ENCODE peak calls at places on chromosomes 11 and 22, in four cellular contexts. X is left ventricle myocardium inferior, W is sigmoid colon, B is cardiac fibroblast. I is an unnamed sample.

GRCh38 chr11:3835752-3836151 is 5.0 kb downstream of the RHOG start:
- DNase-seq in X (peak), W (no peak), B (no peak), I (no peak)

GRCh38 chr11:35275808-35276170 is 136.8 kb downstream of the CD44 start:
- DNase-seq in X (no peak), B (no peak), W (no peak), I (no peak)

GRCh38 chr11:81497202-81497804 is 1236.4 kb downstream of the FAM181B start:
- DNase-seq in W (no peak), B (peak), X (no peak), I (no peak)

GRCh38 chr22:35622132-35622913 is 5.2 kb upstream of the MB start:
- DNase-seq in W (peak), X (peak), B (no peak), I (no peak)

GRCh38 chr11:130631119-130631518 is 182.7 kb downstream of the ADAMTS15 start:
- DNase-seq in B (peak), X (no peak), W (no peak), I (no peak)

GRCh38 chr22:43110927-43111623 is 525 bp downstream of the BIK start:
- DNase-seq in W (no peak), B (no peak), X (no peak), I (no peak)

GRCh38 chr11:80365315-80365714 is 924.5 kb upstream of the TENM4 start:
- DNase-seq in X (no peak), W (no peak), B (no peak), I (no peak)

GRCh38 chr22:50671641-50672040 is 982 bp upstream of the SHANK3 start:
- DNase-seq in B (no peak), W (no peak), X (no peak), I (no peak)

GRCh38 chr11:12008790-12009616 is 577 bp upstream of the DKK3 start:
- DNase-seq in X (peak), B (peak), W (peak), I (no peak)

GRCh38 chr11:13062115-13062514 is 53.0 kb downstream of the RASSF10 start:
- DNase-seq in X (no peak), B (no peak), W (no peak), I (no peak)

GRCh38 chr11:27722117-27722844 is 22.0 kb upstream of the BDNF start:
- DNase-seq in W (no peak), B (peak), X (no peak), I (no peak)

GRCh38 chr11:113082501-113082900 is 121.3 kb downstream of the NCAM1 start:
- DNase-seq in X (no peak), W (no peak), B (no peak), I (no peak)

GRCh38 chr11:130527648-130528300 is 79.3 kb downstream of the ADAMTS15 start:
- DNase-seq in B (peak), W (no peak), X (peak), I (no peak)

GRCh38 chr22:37519268-37520195 is at the start of gene CARD10:
- DNase-seq in B (peak), W (no peak), X (peak), I (no peak)

GRCh38 chr11:86818466-86819282 is 18.3 kb downstream of the PRSS23 start:
- DNase-seq in W (no peak), X (no peak), B (peak), I (no peak)

DNA sequence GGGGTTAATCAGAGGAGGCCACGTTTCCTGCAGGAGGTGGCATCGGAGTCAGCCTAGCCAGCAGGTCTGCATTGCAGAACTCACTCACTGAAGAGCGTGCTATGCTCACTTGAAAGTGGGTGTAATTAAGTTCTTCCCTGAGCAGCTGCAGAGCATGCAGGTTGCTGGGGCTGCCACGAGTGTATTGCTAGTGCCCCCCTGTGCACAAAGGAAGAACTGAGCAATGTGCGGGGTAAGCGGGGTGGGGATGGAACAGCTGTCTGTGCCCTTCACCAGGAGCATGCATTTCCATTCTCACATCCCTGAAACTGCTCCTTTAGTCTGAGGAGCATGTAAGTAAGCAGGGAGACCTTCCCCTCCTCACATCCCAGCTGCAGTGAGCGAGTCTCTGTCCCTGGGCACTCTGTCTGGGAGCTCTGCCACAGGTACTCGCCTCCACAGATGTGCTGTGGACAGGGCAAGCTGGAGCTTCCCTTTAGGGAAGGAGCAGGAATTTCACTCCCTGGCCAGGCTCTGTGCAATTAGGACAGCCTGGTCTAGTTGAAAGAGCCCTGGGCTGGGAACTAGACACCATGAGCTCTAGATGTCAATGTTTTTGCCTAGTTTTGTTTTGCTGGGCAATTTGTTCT is 1031.8 kb downstream of the NTM start:
- DNase-seq in X (peak), B (peak), W (no peak), I (no peak)
- TF ChIP-seq CTCF in X (peak), B (peak), W (no peak), I (no peak)

GRCh38 chr22:41367039-41367679 is 14.6 kb upstream of the TEF start:
- DNase-seq in X (peak), W (peak), B (peak), I (no peak)
- TF ChIP-seq CTCF in X (peak), W (no peak), B (peak), I (no peak)

GRCh38 chr11:106969660-106970059 is 48.6 kb downstream of the GUCY1A2 start:
- DNase-seq in B (no peak), X (no peak), W (no peak), I (no peak)

GRCh38 chr11:106971864-106972263 is 46.4 kb downstream of the GUCY1A2 start:
- DNase-seq in W (no peak), X (no peak), B (no peak), I (no peak)

GRCh38 chr11:106974831-106975230 is 43.4 kb downstream of the GUCY1A2 start:
- DNase-seq in W (no peak), B (peak), X (no peak), I (no peak)
- TF ChIP-seq CTCF in W (no peak), B (no peak), X (no peak), I (no peak)

DNA sequence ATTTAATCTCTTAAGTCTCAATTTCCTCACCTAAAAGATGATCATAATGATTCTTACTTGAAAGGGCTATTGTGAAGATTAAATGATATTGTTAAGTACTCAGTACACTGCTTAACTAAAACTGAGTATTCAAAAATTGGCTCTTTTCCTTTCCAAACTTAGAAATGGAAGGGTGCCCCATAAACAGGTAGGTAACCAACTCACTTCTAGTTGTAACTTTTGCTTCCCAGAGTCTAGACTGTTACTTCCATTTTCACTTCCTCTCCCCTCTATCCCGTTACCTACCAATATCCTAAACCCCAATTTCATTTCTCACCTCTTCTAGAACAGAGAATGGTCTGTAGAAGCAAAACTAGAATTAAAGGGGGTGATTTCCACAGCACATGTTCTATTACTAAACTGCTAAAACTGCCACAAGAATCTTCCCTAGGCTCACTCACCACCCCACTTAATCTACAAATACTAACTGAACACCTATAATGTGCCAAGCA is 50.0 kb downstream of the RRAS2 start:
- DNase-seq in X (no peak), B (no peak), W (no peak), I (no peak)
- TF ChIP-seq CTCF in X (no peak), B (no peak), W (no peak), I (peak)

GRCh38 chr11:121323208-121323607 is 30.6 kb downstream of the SC5D start:
- DNase-seq in X (no peak), B (no peak), W (no peak), I (no peak)
- TF ChIP-seq CTCF in X (no peak), B (no peak), W (no peak), I (peak)

GRCh38 chr22:39462443-39463147 is 5.8 kb downstream of the MGAT3 start:
- DNase-seq in W (no peak), B (no peak), X (peak), I (no peak)
- TF ChIP-seq CTCF in W (no peak), B (no peak), X (peak), I (no peak)

GRCh38 chr11:50174189-50174588 is 141.5 kb downstream of the OR4C45 start:
- DNase-seq in B (peak), X (no peak), W (no peak), I (no peak)
- TF ChIP-seq CTCF in B (peak), X (peak), W (peak), I (no peak)

DNA sequence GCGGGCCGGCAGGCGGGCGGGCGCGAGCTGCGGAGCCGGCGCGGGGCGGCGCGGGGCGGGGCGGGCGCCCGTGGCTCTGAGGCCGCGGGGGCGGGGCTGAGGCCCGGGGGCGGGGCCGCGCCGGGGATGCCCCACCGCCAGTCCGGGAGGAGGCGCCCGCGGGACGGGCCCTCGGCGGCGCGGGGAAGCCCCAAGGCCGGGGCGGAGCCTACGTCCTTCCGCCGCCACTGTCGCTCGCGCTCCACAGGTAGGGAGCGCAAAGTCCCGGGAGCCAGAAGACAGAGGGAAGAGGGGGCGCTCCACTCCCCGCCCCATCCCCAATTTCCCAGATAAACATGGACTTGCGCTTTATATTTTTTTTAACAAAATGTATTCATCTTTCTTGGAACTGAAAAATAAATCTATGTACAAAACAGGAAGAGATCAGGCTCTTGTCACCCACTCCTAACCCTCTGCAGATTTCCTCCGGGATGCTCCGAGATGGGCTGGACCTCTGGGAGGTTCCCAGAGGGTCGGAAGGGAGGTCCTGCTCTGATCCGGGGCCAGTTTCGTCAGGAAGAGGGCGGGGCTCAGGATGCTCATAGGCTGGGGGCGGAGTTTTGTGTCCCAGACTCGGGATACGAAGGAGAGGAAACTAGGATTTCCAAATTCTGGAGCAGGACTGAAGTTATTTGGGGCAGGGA is at the start of gene MAP4K2:
- DNase-seq in X (peak), B (peak), W (peak), I (no peak)
- TF ChIP-seq CTCF in X (peak), B (no peak), W (no peak), I (no peak)

DNA sequence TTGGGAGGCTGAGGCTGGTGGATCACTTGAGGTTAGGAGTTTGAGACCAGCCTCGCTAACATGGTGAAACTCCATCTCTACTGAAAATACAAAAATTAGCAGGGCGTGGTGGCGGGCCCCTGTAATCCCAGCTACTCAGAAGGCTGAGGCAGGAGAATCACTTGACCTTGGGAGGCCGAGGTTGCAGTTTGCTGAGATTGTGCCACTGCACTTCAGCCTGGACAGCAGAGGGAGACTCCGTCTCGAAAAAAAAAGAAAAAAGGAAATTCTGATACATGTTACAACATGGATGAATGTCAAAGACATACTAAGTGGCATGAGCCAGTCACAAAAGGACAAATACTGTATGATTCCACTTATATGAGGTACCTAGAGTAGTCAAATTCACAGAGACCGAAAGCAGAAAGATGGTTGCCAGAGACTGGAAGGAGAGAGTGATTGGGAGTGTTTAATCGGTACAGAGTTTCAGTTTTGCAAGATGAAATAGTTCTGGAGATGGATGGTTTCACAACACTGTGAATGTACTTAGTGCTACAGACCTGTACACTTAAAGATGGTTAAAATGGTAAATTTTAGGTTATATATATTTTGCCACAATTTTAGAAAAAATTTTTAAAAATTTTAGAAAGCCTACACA is 92.3 kb downstream of the BLID start:
- DNase-seq in B (no peak), X (no peak), W (no peak), I (no peak)
- TF ChIP-seq CTCF in B (peak), X (peak), W (no peak), I (no peak)